ENCODE peak calls at places on chromosomes 4 and X, in eight cellular contexts. O is PC-3, S is astrocyte, J is SK-N-SH, Y is K562, N is HCT116, R is fibroblast of lung, E is kidney. D is an unnamed sample.

GRCh38 chr4:98555798-98556445 is 102.5 kb downstream of the TSPAN5 start:
- DNase-seq in Y (no peak), E (no peak), N (no peak), J (no peak), S (peak), O (peak), R (no peak), D (no peak)

GRCh38 chr4:187685247-187685646 is 310.3 kb upstream of the ZFP42 start:
- DNase-seq in O (peak), Y (no peak), R (no peak), E (no peak), S (no peak), J (no peak), N (no peak), D (no peak)

GRCh38 chrX:104351173-104351769 is 96.5 kb upstream of the ESX1 start:
- DNase-seq in E (no peak), R (peak), N (peak), S (peak), J (no peak), Y (no peak), O (peak), D (no peak)

GRCh38 chrX:48068096-48068887 is 3.1 kb downstream of the ZNF630 start:
- DNase-seq in O (no peak), J (peak), E (no peak), Y (peak), N (no peak), R (no peak), S (no peak), D (no peak)

GRCh38 chrX:24643116-24643515 is 4.0 kb downstream of the PCYT1B start:
- DNase-seq in N (no peak), Y (peak), O (peak), R (peak), E (no peak), S (no peak), J (no peak), D (no peak)

GRCh38 chrX:9729161-9729885 is 36.3 kb downstream of the GPR143 start:
- DNase-seq in O (no peak), R (no peak), J (no peak), Y (no peak), E (no peak), N (no peak), S (no peak), D (no peak)

GRCh38 chr4:73852771-73853170 is 325 bp upstream of the PF4V1 start:
- DNase-seq in S (no peak), N (no peak), E (no peak), Y (no peak), J (no peak), R (no peak), O (no peak), D (no peak)

GRCh38 chr4:113222431-113222979 is 173.1 kb downstream of the ANK2 start:
- DNase-seq in E (no peak), N (no peak), R (peak), Y (no peak), J (no peak), O (peak), S (peak), D (no peak)

GRCh38 chrX:69070949-69071650 is 94.2 kb downstream of the PJA1 start:
- DNase-seq in E (peak), N (no peak), R (no peak), S (no peak), J (peak), Y (no peak), O (no peak), D (no peak)

GRCh38 chrX:9071031-9071650 is 37.2 kb upstream of the FAM9B start:
- DNase-seq in O (peak), J (no peak), E (no peak), R (no peak), Y (no peak), N (no peak), S (peak), D (no peak)

DNA sequence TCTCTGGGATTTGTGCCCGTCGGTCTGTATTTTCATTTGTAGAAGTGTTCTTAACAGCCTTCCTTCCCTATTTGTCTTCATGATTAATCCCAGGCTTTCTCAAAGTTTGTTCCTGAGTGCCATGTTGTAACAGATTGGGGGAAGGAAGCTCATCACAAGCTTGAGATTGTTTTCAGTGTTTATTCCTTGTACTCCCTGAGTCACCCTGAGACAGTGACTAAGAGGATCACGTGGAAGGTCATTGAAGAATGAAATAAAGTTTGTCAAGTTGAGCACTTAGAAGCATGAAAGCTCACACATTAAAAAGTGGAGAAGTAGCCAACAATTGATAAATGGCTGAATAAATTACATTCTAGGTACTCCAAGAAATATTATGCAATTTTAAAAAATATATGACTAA is 153.5 kb upstream of the FAM241A start:
- DNase-seq in E (no peak), J (no peak), R (peak), Y (no peak), O (peak), N (peak), S (peak), D (no peak)
- H3K9ac ChIP-seq in E (no peak), J (no peak), R (no peak), Y (no peak), O (no peak), N (no peak), S (no peak), D (no peak)

DNA sequence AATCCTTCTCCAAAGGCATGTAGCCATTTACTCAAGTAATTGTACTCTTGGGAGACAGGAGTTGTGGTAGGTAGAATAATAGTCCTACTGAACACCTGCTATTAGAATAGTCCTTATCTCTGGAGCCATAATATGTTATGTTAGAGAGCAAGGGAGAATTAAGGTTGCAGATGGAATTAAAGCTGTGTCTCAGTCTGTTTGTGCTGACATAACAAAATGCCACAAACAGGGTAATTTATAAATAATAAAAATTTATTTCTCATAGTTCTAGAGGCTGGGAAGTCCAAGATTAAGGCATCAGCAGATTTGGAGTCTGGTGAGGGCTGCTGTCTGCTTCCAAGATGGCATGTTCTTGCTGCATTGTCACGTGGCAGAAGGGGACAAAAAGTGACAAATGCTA is 24.2 kb upstream of the FRAS1 start:
- DNase-seq in E (no peak), J (no peak), Y (no peak), O (no peak), S (no peak), R (no peak), N (no peak), D (no peak)
- H3K9ac ChIP-seq in E (no peak), J (no peak), Y (no peak), O (no peak), S (no peak), R (no peak), N (no peak), D (no peak)

DNA sequence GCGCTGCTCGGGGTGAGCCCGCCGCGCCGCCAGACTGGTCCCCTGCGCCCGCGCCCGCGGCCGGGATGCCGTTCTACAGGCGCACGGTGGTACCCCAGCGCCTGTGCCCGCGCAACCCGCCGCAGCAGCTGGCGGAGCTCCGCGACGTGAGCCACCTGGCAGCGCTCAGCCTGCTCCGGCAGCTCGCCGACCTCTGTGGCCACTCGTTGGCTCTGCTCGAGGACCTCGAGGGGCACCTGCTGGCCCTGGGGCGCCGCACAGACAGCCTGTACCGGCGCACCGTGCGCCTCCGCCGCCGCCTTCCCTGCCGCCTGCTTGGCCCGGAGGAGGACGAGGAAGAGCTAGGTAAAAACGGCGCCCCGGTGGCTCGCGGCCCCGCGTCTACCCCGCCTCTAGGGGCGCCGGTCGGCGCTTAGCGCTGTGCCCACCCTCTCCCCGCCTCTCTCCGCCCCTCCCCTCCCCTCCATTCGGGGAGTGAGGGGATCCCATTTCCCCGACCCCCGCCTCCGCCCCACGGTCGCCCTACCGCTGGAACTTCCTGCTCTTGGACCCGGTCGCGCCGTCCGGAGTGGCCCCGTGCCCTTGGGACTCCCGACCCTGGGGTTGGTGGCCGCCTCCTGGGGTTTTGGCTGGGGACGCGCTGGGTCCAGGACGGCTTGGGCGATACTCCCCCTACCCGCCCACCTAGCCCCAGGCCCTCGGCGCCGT is 532 bp downstream of the NHSL2 start:
- DNase-seq in S (no peak), N (no peak), J (peak), E (peak), Y (no peak), O (no peak), R (no peak), D (peak)
- H3K9ac ChIP-seq in S (peak), N (no peak), J (no peak), E (no peak), Y (no peak), O (no peak), R (no peak), D (no peak)

DNA sequence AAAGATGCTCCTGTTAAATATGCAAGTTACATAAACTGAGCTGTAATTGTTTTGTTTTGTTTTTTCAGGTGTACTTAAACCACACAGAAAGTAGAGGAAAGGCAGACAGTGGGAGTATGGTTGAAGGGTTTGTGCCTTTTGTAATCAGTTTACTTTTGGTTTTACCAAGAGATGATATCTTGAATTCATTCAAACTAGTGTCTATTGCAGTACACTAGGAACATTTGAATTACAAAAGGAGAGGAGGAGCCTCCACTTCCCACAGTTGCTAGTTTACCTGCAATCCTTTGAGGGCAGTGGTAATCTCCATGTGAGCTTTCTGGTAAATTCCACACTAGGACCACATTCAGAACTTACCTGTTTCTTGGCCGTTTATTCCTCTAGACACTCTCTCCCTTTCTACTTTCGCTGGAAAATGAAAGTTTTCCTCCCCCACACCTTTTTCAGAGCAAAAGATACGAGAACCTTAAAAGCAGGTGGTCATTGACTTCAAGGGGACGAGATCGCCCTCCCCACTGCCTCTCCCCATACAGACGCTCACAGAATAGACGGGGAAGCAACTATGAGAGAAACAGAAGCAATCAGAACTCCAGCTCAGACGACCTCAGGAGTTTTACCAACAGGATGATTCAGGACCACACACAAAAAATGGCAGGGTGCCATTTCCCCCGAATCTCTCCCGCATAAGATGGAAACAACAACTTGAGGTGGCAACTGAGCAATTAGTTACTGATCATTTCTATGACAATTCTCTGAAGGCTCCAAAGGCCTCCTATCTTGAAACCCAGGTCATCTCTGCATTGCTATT is 3.3 kb downstream of the RBM47 start:
- DNase-seq in E (no peak), Y (no peak), J (no peak), R (no peak), N (no peak), O (peak), S (peak), D (peak)
- H3K9ac ChIP-seq in E (peak), Y (no peak), J (no peak), R (no peak), N (no peak), O (peak), S (no peak), D (peak)

GRCh38 chrX:81120936-81121351 is 80.8 kb downstream of the HMGN5 start:
- DNase-seq in S (peak), Y (peak), E (no peak), J (peak), O (peak), R (peak), N (no peak), D (peak)
- H3K9ac ChIP-seq in S (peak), Y (peak), E (peak), J (no peak), O (peak), R (peak), N (peak), D (peak)

GRCh38 chrX:151780621-151781020 is 46.1 kb downstream of the CNGA2 start:
- DNase-seq in O (no peak), S (no peak), N (no peak), E (no peak), R (no peak), Y (no peak), J (no peak), D (no peak)

GRCh38 chrX:151773434-151773833 is 38.9 kb downstream of the CNGA2 start:
- DNase-seq in J (no peak), N (no peak), Y (no peak), S (no peak), E (no peak), R (no peak), O (no peak), D (peak)

GRCh38 chrX:151779258-151779657 is 44.7 kb downstream of the CNGA2 start:
- DNase-seq in N (no peak), O (no peak), R (no peak), J (no peak), S (no peak), Y (no peak), E (no peak), D (no peak)

GRCh38 chrX:151776113-151776790 is 41.7 kb downstream of the CNGA2 start:
- DNase-seq in Y (no peak), J (no peak), N (no peak), E (no peak), O (no peak), S (no peak), R (no peak), D (peak)

DNA sequence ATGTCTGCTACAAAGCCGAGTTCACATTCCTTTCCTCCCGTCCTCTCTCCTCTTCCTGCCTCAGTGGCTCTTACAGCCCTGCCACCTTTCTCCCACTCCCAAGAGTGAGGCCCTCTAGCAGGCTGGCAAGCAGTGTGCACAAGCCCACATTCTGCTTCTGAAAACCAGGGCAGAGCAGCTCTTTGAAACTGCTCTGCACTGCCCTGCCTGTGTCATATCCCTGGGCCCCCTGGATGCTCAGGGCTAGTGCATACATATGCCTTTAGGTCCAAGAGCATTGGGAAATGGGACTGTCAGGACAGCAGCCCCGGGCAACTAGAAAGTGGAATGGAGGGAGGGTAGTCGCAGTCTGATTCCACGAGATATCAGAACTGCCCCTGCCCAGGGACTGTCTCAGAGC is 42.4 kb downstream of the CNGA2 start:
- DNase-seq in N (no peak), E (no peak), S (no peak), Y (no peak), J (no peak), O (no peak), R (no peak), D (no peak)
- H3K9ac ChIP-seq in N (no peak), E (no peak), S (no peak), Y (no peak), J (no peak), O (no peak), R (no peak), D (no peak)

DNA sequence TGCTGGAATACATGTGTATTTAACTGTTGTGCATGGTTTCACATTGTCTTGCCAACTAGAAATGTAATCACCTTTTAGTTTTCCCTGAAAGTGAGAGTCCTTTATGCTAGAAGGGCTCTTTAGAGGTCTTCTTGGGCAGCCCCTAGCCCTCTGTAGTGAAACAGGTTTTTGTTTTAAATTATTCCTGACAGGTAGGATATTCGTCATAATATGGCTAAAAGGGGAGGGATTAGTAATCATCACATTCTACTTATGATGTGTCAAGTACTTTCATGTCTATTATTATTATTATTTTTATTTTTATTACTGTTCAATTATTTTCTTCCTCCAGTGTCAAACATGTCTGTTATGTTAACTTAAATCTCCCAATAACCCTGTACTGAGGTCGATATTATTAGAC is 35.5 kb downstream of the MSN start:
- DNase-seq in E (no peak), J (no peak), N (no peak), R (no peak), S (no peak), O (no peak), Y (no peak), D (no peak)
- H3K9ac ChIP-seq in E (no peak), J (no peak), N (no peak), R (no peak), S (no peak), O (no peak), Y (no peak), D (no peak)

D was measured in endodermal cell.